ENCODE peak calls at places on chromosomes 12 and 14, in seven cellular contexts. Z is K562, Y is GM12892, G is SK-N-SH, A is HepG2, I is H1, J is GM12878. C is an unnamed sample.

GRCh38 chr12:124939428-124940142 is 25.1 kb upstream of the UBC start:
- DNase-seq in Z (peak; percentile 76), Y (no peak), G (peak; percentile 80), A (peak; percentile 90), I (peak; percentile 90), J (peak; percentile 88), C (no peak)

GRCh38 chr14:81127785-81128184 is 93.0 kb downstream of the GTF2A1 start:
- DNase-seq in Z (no peak), Y (no peak), G (no peak), A (no peak), I (no peak), J (no peak), C (no peak)

GRCh38 chr12:6764011-6764828 is 1.9 kb upstream of the PTMS start:
- DNase-seq in Z (peak; percentile 87), Y (peak; percentile 96), G (peak; percentile 88), A (peak; percentile 95), I (peak; percentile 91), J (peak; percentile 98), C (peak; percentile 90)

GRCh38 chr14:65077318-65077717 is 25.0 kb downstream of the MAX start:
- DNase-seq in Z (no peak), Y (no peak), G (no peak), A (no peak), I (no peak), J (no peak), C (no peak)

GRCh38 chr12:47935196-47935595 is 28.2 kb upstream of the TMEM106C start:
- DNase-seq in Z (no peak), Y (no peak), G (peak; percentile 80), A (peak; percentile 33), I (no peak), J (no peak), C (no peak)

GRCh38 chr12:11891350-11892064 is 179.2 kb upstream of the BCL2L14 start:
- DNase-seq in Z (no peak), Y (no peak), G (no peak), A (no peak), I (no peak), J (no peak), C (no peak)

GRCh38 chr14:52268191-52269061 is 928 bp downstream of the PTGDR start:
- DNase-seq in Z (no peak), Y (no peak), G (peak; percentile 36), A (no peak), I (no peak), J (no peak), C (no peak)

GRCh38 chr12:6116481-6117021 is 7.9 kb downstream of the VWF start:
- DNase-seq in Z (no peak), Y (no peak), G (no peak), A (peak; percentile 28), I (no peak), J (no peak), C (no peak)

GRCh38 chr12:55696141-55696540 is 11.6 kb downstream of the ITGA7 start:
- DNase-seq in Z (no peak), Y (no peak), G (no peak), A (no peak), I (no peak), J (no peak), C (no peak)

GRCh38 chr12:111438501-111438900 is 32.8 kb downstream of the SH2B3 start:
- DNase-seq in Z (no peak), Y (no peak), G (no peak), A (no peak), I (no peak), J (no peak), C (no peak)

GRCh38 chr12:9625019-9625418 is 17.3 kb upstream of the KLRB1 start:
- DNase-seq in Z (no peak), Y (no peak), G (no peak), A (no peak), I (no peak), J (no peak), C (no peak)

GRCh38 chr14:101363880-101364391 is 197.4 kb upstream of the DIO3 start:
- DNase-seq in Z (no peak), Y (no peak), G (peak; percentile 32), A (no peak), I (no peak), J (no peak), C (no peak)

GRCh38 chr12:66603458-66603857 is 75.4 kb downstream of the GRIP1 start:
- DNase-seq in Z (no peak), Y (no peak), G (no peak), A (no peak), I (no peak), J (no peak), C (no peak)

GRCh38 chr12:24748326-24748725 is 200.6 kb downstream of the BCAT1 start:
- DNase-seq in Z (no peak), Y (no peak), G (no peak), A (no peak), I (no peak), J (no peak), C (no peak)

GRCh38 chr14:59463773-59464650 is 1.2 kb downstream of the GPR135 start:
- DNase-seq in Z (no peak), Y (peak; percentile 45), G (peak; percentile 80), A (no peak), I (no peak), J (no peak), C (peak; percentile 52)

GRCh38 chr12:96766232-96766631 is 140.8 kb upstream of the NEDD1 start:
- DNase-seq in Z (no peak), Y (no peak), G (no peak), A (peak; percentile 1), I (peak; percentile 13), J (no peak), C (no peak)

GRCh38 chr14:104320611-104321086 is 182.3 kb downstream of the KIF26A start:
- DNase-seq in Z (no peak), Y (no peak), G (no peak), A (no peak), I (no peak), J (no peak), C (peak; percentile 18)
- TF ChIP-seq TAF1 in Z (no peak), Y (no peak), G (no peak), A (no peak), I (no peak), J (no peak), C (no peak)

GRCh38 chr12:122527478-122527944 is 462 bp downstream of the KNTC1 start:
- DNase-seq in Z (peak; percentile 25), Y (no peak), G (peak; percentile 12), A (no peak), I (no peak), J (no peak), C (no peak)

GRCh38 chr12:122523846-122524718 is 2.7 kb downstream of the RSRC2 start:
- DNase-seq in Z (no peak), Y (no peak), G (no peak), A (no peak), I (no peak), J (no peak), C (no peak)

GRCh38 chr12:122528582-122528981 is 1.5 kb downstream of the KNTC1 start:
- DNase-seq in Z (no peak), Y (no peak), G (no peak), A (no peak), I (no peak), J (no peak), C (no peak)

GRCh38 chr12:122528992-122529391 is 1.9 kb downstream of the KNTC1 start:
- DNase-seq in Z (no peak), Y (no peak), G (no peak), A (no peak), I (no peak), J (no peak), C (no peak)

DNA sequence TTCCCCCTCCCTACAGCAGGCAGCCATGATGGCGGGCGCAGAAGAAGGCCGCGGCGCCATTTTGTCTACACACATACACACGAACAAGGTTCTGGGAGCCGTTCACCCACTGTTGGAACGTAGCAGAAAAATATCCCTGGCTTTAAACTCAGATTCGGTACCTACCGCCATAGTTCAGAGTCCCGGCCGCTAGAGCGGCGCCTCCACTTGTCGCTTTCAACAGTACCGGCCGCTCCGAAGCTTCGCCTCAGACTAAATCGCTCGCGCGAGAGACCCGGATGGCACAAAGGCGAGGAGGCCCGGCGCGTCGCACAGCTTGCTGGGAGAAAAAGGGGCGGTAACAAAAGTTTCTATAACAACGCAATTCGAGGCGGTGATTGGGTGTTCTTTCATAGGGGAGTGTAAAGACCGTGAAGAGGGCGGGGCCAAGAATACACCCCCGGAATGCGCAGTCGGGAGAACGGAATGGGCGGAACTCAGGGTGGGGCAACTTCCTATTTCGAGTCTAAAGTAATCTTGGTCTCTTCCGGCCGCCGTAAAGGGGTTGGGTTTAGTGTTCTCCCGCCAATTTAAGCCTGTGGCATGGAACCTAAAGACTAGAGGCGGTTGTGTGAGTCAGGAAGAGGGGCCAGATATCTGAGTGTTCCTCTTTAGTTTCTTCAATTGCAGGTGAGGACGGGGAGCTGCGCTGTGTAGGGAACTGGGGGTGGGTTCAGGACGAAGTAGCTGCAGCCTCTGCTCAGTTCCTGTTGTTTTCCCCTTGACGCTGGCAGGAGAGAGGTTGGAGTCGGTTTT is at the start of the genes KNTC1 and RSRC2:
- DNase-seq in Z (peak; percentile 94), Y (peak; percentile 72), G (peak; percentile 91), A (peak; percentile 99), I (peak; percentile 98), J (peak; percentile 99), C (peak; percentile 63)
- TF ChIP-seq POLR2AphosphoS5 in Z (peak; percentile 93), Y (peak; percentile 98), G (peak; percentile 99), A (peak; percentile 97), I (peak; percentile 95), J (peak; percentile 99), C (peak; percentile 98)

DNA sequence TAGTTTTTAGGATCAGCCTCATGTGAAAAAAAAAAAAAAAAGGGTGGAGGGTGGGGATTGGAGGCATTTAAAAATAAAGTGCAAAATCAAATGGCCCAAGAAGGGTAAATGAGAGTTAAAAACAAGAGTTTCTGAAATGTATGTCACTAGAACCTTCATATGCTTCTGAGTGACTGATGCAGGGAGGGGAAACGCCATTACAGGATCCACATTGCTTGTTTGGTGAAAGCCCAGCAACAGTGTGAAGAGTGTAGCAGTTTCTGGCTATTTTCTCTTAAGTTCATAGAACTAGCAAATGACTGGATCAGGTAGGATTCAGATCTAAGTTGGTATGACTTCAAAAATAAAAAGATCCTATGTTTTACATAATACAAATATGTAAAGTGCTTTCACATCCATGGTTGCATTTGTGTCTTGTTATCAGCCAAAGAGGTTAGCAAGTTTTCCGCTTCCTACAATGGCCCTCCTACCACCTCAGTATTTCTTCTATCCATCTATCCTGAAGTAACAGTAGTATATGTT is 2.9 kb downstream of the CHPT1 start:
- DNase-seq in Z (no peak), Y (no peak), G (no peak), A (no peak), I (no peak), J (no peak), C (no peak)
- TF ChIP-seq TAF1 in Z (no peak), Y (no peak), G (no peak), A (no peak), I (no peak), J (no peak), C (no peak)

DNA sequence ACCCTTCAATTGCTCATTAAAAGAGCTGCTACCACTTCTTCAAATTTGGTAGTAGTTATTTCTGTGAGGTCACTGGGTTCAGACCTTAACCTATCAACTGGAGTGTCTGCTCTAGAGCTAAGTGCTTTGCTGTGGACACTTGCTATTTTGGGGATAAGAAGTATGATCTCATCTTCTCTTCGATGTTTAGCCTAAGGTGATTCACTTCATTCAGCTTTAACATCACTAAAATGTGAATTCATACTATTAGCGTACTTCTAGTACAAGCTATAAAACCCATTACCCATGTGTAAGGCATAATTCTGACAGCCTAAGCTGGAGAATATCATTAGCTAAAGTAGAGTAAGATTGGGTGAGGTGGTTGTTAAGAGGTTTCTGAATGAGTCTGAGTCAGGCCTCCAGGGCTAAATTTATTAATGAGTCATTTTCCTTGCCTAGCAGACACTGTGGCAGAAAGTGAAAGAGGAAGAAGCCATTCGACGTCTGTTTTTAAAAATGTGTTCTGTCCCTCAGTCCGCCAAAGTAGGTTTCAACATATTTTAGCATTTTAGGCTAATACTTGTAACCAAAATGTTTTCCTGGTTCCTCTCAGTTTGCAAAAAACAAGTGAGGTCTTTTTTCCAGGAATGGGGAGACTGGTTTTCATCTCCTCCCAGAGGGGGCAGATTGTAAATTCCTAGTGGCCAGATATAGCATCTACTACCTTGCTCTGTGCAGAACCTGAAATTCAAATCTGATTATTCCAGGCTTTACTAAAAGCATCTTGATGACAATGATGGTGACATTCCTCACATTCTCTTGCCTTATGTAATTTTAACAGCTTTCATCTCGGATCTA is 103.6 kb downstream of the SSPN start:
- DNase-seq in Z (peak; percentile 23), Y (peak; percentile 43), G (peak; percentile 12), A (no peak), I (no peak), J (peak; percentile 91), C (peak; percentile 42)
- TF ChIP-seq POLR2AphosphoS5 in Z (no peak), Y (no peak), G (peak; percentile 44), A (no peak), I (no peak), J (no peak), C (no peak)